ENCODE peak calls at places on chromosomes 7 and 10, in six cellular contexts. One of them, this sample, is unnamed.
A peak's percentile ranks its signal among the peaks of the same experiment; 100 is the strongest.

GRCh38 chr10:32961892-32962369 is 3.9 kb upstream of the ITGB1 start:
- DNase-seq in astrocyte: peak; percentile 92
- DNase-seq in OCI-LY7: peak; percentile 58
- DNase-seq in cardiac fibroblast: peak; percentile 91
- DNase-seq in hepatocyte: peak; percentile 38
- DNase-seq in A549: peak; percentile 86
- DNase-seq in this sample: peak; percentile 87

GRCh38 chr10:109018892-109019507 is 904.3 kb downstream of the XPNPEP1 start:
- DNase-seq in OCI-LY7: peak; percentile 4
- DNase-seq in astrocyte: no peak
- DNase-seq in hepatocyte: no peak
- DNase-seq in A549: no peak
- DNase-seq in cardiac fibroblast: peak; percentile 2
- DNase-seq in this sample: peak; percentile 2

GRCh38 chr10:7408494-7409044 is 2.3 kb downstream of the SFMBT2 start:
- DNase-seq in astrocyte: no peak
- DNase-seq in hepatocyte: peak; percentile 81
- DNase-seq in A549: peak; percentile 68
- DNase-seq in OCI-LY7: peak; percentile 42
- DNase-seq in cardiac fibroblast: peak; percentile 64
- DNase-seq in this sample: peak; percentile 39

GRCh38 chr10:113493195-113493594 is 59.7 kb upstream of the HABP2 start:
- DNase-seq in astrocyte: no peak
- DNase-seq in hepatocyte: no peak
- DNase-seq in cardiac fibroblast: no peak
- DNase-seq in A549: no peak
- DNase-seq in OCI-LY7: no peak
- DNase-seq in this sample: peak; percentile 71

GRCh38 chr7:111784971-111785575 is 222.8 kb upstream of the IMMP2L start:
- DNase-seq in astrocyte: no peak
- DNase-seq in hepatocyte: no peak
- DNase-seq in A549: no peak
- DNase-seq in cardiac fibroblast: no peak
- DNase-seq in OCI-LY7: no peak
- DNase-seq in this sample: no peak

GRCh38 chr7:122544463-122544862 is 154.5 kb downstream of the RNF133 start:
- DNase-seq in cardiac fibroblast: no peak
- DNase-seq in astrocyte: no peak
- DNase-seq in A549: no peak
- DNase-seq in hepatocyte: no peak
- DNase-seq in OCI-LY7: peak; percentile 43
- DNase-seq in this sample: no peak

GRCh38 chr10:96660297-96660696 is 60.0 kb downstream of the PIK3AP1 start:
- DNase-seq in astrocyte: no peak
- DNase-seq in hepatocyte: no peak
- DNase-seq in A549: no peak
- DNase-seq in cardiac fibroblast: no peak
- DNase-seq in OCI-LY7: no peak
- DNase-seq in this sample: no peak

GRCh38 chr7:150428671-150429451 is 21.6 kb upstream of the GIMAP8 start:
- DNase-seq in cardiac fibroblast: peak; percentile 57
- DNase-seq in OCI-LY7: no peak
- DNase-seq in A549: peak; percentile 69
- DNase-seq in hepatocyte: no peak
- DNase-seq in astrocyte: peak; percentile 85
- DNase-seq in this sample: peak; percentile 82

GRCh38 chr10:49135575-49136313 is 1.9 kb upstream of the FAM170B start:
- DNase-seq in OCI-LY7: peak; percentile 91
- DNase-seq in hepatocyte: no peak
- DNase-seq in cardiac fibroblast: peak; percentile 13
- DNase-seq in astrocyte: no peak
- DNase-seq in A549: no peak
- DNase-seq in this sample: no peak

GRCh38 chr7:115475774-115476407 is 554.0 kb downstream of the MDFIC start:
- DNase-seq in hepatocyte: peak; percentile 44
- DNase-seq in cardiac fibroblast: no peak
- DNase-seq in OCI-LY7: no peak
- DNase-seq in astrocyte: peak; percentile 17
- DNase-seq in A549: no peak
- DNase-seq in this sample: no peak

GRCh38 chr7:18770154-18770807 is 274.7 kb downstream of the HDAC9 start:
- DNase-seq in cardiac fibroblast: peak; percentile 47
- DNase-seq in OCI-LY7: no peak
- DNase-seq in astrocyte: peak; percentile 89
- DNase-seq in A549: no peak
- DNase-seq in hepatocyte: no peak
- DNase-seq in this sample: peak; percentile 60
- H3K4me3 ChIP-seq in cardiac fibroblast: no peak overlapping the region
- H3K4me3 ChIP-seq in OCI-LY7: no peak overlapping the region
- H3K4me3 ChIP-seq in astrocyte: peak overlapping the region; percentile 5
- H3K4me3 ChIP-seq in A549: no peak overlapping the region
- H3K4me3 ChIP-seq in hepatocyte: no peak overlapping the region
- H3K4me3 ChIP-seq in this sample: no peak overlapping the region

GRCh38 chr10:15439381-15439837 is 68.3 kb upstream of the FAM171A1 start:
- DNase-seq in A549: peak; percentile 23
- DNase-seq in hepatocyte: peak; percentile 54
- DNase-seq in cardiac fibroblast: peak; percentile 90
- DNase-seq in astrocyte: no peak
- DNase-seq in OCI-LY7: no peak
- DNase-seq in this sample: peak; percentile 3
- H3K4me3 ChIP-seq in A549: peak overlapping the region; percentile 25
- H3K4me3 ChIP-seq in hepatocyte: no peak overlapping the region
- H3K4me3 ChIP-seq in cardiac fibroblast: peak overlapping the region; percentile 34
- H3K4me3 ChIP-seq in astrocyte: peak overlapping the region; percentile 40
- H3K4me3 ChIP-seq in OCI-LY7: no peak overlapping the region
- H3K4me3 ChIP-seq in this sample: no peak overlapping the region

DNA sequence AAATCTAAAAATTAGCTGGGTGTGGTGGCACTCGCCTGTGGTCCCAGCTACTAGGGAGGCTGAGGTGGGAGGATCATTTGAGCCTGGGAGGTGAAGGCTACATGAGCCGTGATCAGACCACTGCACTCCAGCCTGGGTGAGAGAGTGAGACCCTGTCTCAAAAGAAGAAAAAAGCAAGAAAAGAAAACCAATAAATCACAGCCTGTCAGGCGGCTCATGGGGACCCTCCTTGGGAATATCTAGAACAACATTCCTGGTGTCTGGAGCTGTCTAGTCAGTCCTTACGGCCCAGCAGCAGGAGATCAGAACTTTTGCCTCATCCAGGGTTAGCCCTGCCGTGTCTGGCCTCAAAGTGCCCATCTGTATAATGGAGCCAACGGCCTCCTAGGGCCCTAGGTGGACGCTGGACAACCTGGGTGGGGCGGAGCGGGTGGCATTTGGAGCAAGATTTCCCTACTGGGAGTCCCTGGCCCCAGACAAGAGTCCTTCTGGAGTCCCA is 130.7 kb upstream of the TNRC18 start:
- DNase-seq in hepatocyte: no peak
- DNase-seq in OCI-LY7: no peak
- DNase-seq in cardiac fibroblast: no peak
- DNase-seq in astrocyte: no peak
- DNase-seq in A549: no peak
- DNase-seq in this sample: no peak
- H3K4me3 ChIP-seq in hepatocyte: no peak overlapping the region
- H3K4me3 ChIP-seq in OCI-LY7: no peak overlapping the region
- H3K4me3 ChIP-seq in cardiac fibroblast: no peak overlapping the region
- H3K4me3 ChIP-seq in astrocyte: no peak overlapping the region
- H3K4me3 ChIP-seq in A549: peak overlapping the region; percentile 79
- H3K4me3 ChIP-seq in this sample: no peak overlapping the region

DNA sequence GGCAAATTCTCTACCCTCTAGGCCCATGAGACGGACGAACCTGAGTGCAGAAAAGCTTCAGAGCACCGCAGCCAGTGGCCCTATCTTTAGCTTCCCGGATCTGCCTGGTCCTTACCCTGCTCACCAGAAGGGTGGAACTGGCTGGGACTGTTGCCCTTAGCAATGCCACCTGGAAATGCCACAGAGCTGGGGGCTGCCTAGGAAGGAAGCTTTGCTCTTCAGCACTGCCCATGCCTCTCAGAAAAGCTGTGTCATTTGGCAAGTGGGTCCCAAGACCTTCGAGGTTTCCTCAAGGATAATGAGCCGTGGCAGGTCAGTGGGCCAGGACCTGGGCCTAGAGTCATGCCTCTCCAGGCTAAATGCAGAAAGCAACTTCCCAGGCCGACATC is 2.2 kb upstream of the HOXA10 start:
- DNase-seq in hepatocyte: no peak
- DNase-seq in A549: no peak
- DNase-seq in OCI-LY7: no peak
- DNase-seq in cardiac fibroblast: no peak
- DNase-seq in astrocyte: no peak
- DNase-seq in this sample: no peak
- H3K4me3 ChIP-seq in hepatocyte: no peak overlapping the region
- H3K4me3 ChIP-seq in A549: no peak overlapping the region
- H3K4me3 ChIP-seq in OCI-LY7: no peak overlapping the region
- H3K4me3 ChIP-seq in cardiac fibroblast: no peak overlapping the region
- H3K4me3 ChIP-seq in astrocyte: no peak overlapping the region
- H3K4me3 ChIP-seq in this sample: no peak overlapping the region

GRCh38 chr10:72086466-72087391 is 1.6 kb downstream of the SPOCK2 start:
- DNase-seq in OCI-LY7: peak; percentile 63
- DNase-seq in A549: no peak
- DNase-seq in astrocyte: peak; percentile 34
- DNase-seq in cardiac fibroblast: no peak
- DNase-seq in hepatocyte: no peak
- DNase-seq in this sample: no peak
- H3K4me3 ChIP-seq in OCI-LY7: peak overlapping the region; percentile 73
- H3K4me3 ChIP-seq in A549: no peak overlapping the region
- H3K4me3 ChIP-seq in astrocyte: no peak overlapping the region
- H3K4me3 ChIP-seq in cardiac fibroblast: no peak overlapping the region
- H3K4me3 ChIP-seq in hepatocyte: peak overlapping the region; percentile 23
- H3K4me3 ChIP-seq in this sample: no peak overlapping the region

GRCh38 chr7:128832880-128833147 is 2.6 kb downstream of the FLNC start:
- DNase-seq in A549: no peak
- DNase-seq in astrocyte: no peak
- DNase-seq in hepatocyte: no peak
- DNase-seq in cardiac fibroblast: no peak
- DNase-seq in OCI-LY7: no peak
- DNase-seq in this sample: no peak
- H3K4me3 ChIP-seq in A549: no peak overlapping the region
- H3K4me3 ChIP-seq in astrocyte: peak overlapping the region; percentile 93
- H3K4me3 ChIP-seq in hepatocyte: peak overlapping the region; percentile 29
- H3K4me3 ChIP-seq in cardiac fibroblast: peak overlapping the region; percentile 80
- H3K4me3 ChIP-seq in OCI-LY7: no peak overlapping the region
- H3K4me3 ChIP-seq in this sample: no peak overlapping the region

This sample was measured in mammary epithelial cell.